ENCODE peak calls at places on chromosomes 1 and 21, in four cellular contexts. V is HepG2, B is GM12878, Z is H1. H is an unnamed sample.

GRCh38 chr1:54002544-54003248 is 15.3 kb downstream of the LDLRAD1 start:
- DNase-seq in V (no peak), B (no peak), Z (no peak), H (no peak)

GRCh38 chr1:47816325-47817071 is 180.7 kb downstream of the TRABD2B start:
- DNase-seq in V (no peak), B (no peak), Z (no peak), H (no peak)

GRCh38 chr1:234840843-234841242 is 230.9 kb upstream of the IRF2BP2 start:
- DNase-seq in V (no peak), B (no peak), Z (no peak), H (no peak)

GRCh38 chr1:156510709-156511108 is 10.1 kb upstream of the MEF2D start:
- DNase-seq in V (no peak), B (no peak), Z (no peak), H (no peak)

GRCh38 chr1:229001467-229001866 is 266.2 kb downstream of the RHOU start:
- DNase-seq in V (no peak), B (no peak), Z (no peak), H (no peak)

GRCh38 chr1:200525167-200526123 is 95.1 kb downstream of the KIF14 start:
- DNase-seq in V (no peak), B (no peak), Z (no peak), H (no peak)

GRCh38 chr21:39051561-39051949 is 131.7 kb downstream of the PSMG1 start:
- DNase-seq in V (no peak), B (no peak), Z (no peak), H (no peak)

GRCh38 chr1:20124451-20125057 is 5.2 kb upstream of the PLA2G2D start:
- DNase-seq in V (no peak), B (no peak), Z (no peak), H (no peak)

GRCh38 chr1:20255666-20256065 is 35.0 kb upstream of the VWA5B1 start:
- DNase-seq in V (no peak), B (no peak), Z (no peak), H (no peak)

GRCh38 chr1:39919545-39919944 is 17.8 kb upstream of the MYCL start:
- DNase-seq in V (peak; percentile 61), B (peak; percentile 35), Z (peak; percentile 60), H (peak; percentile 83)

GRCh38 chr1:16073490-16074104 is at the start of gene FAM131C:
- DNase-seq in V (no peak), B (no peak), Z (peak; percentile 75), H (no peak)

GRCh38 chr21:43645414-43645891 is 13.8 kb downstream of the HSF2BP start:
- DNase-seq in V (peak; percentile 58), B (no peak), Z (no peak), H (no peak)

GRCh38 chr1:6348511-6349191 is 44.9 kb downstream of the ACOT7 start:
- DNase-seq in V (no peak), B (no peak), Z (no peak), H (no peak)

DNA sequence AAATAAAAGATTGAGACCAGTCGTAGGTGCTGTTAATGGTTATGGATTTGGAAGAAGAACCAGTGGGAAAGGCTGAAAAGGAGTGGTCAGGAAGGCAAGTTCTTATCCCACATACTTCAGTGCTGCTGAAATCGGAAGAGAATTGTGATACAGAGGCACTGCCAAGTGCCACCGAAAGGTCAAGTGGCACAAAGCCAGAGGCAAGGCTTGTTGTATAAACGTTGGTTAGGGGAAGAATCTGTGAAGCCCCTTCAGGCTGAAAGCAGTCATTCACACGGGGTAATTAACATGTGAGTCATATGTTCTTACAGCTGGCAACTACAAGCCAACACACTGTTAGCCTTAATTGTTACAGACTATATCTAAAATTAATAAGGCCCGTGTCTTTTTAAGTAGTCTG is 48.8 kb downstream of the ZBTB40 start:
- DNase-seq in V (no peak), B (no peak), Z (no peak), H (no peak)
- TF ChIP-seq SUZ12 in V (no peak), B (no peak), Z (no peak), H (no peak)

GRCh38 chr1:86970938-86971337 is 56.5 kb downstream of the HS2ST1 start:
- DNase-seq in V (no peak), B (no peak), Z (no peak), H (no peak)

GRCh38 chr1:86971778-86972177 is 57.3 kb downstream of the HS2ST1 start:
- DNase-seq in V (no peak), B (no peak), Z (no peak), H (no peak)

GRCh38 chr1:86965012-86965826 is 50.8 kb downstream of the HS2ST1 start:
- DNase-seq in V (peak; percentile 46), B (no peak), Z (no peak), H (peak; percentile 8)

DNA sequence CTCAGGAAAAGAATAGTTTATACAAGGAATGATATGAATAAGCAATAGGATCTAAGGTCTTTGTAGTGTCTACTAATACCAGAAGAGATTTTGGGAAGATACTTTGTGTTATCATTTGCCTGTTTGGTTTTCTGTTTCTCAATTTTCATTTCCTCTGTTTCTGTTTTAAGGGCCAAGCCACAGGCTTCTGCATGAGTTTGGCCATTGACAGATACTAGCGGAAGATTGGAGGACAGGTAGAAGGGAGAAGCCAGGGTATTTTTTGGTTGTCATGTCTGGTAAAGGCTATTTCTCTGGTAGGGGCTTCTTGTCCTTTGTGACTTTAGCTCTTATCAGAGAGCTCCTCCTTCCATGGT is 51.4 kb downstream of the HS2ST1 start:
- DNase-seq in V (no peak), B (peak; percentile 17), Z (no peak), H (no peak)
- TF ChIP-seq YY1 in V (no peak), B (no peak), Z (no peak), H (no peak)

DNA sequence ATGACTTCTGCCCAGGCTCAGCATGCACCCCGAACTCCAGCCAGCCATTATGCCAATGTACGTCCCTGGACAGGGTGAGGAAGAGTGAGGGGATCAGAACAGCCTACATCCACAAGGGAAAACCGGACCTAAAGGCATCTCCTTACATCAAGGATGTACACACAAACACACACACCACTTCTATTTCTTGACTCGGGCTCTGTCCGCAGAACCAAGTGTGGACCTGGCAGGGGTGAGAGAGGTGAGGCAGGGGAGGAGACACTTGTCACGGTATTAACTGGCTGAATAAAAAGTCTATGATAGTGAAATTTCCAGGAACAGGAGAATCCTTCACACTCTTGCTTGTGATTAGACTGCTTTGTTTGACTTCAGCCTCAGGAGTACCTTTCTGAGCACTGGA is 2.3 kb downstream of the LMOD1 start:
- DNase-seq in V (no peak), B (no peak), Z (no peak), H (no peak)
- H3K9ac ChIP-seq in V (no peak overlapping the region), B (no peak overlapping the region), Z (no peak overlapping the region), H (no peak overlapping the region)

GRCh38 chr1:59866459-59866858 is 51.7 kb downstream of the HOOK1 start:
- DNase-seq in V (no peak), B (no peak), Z (no peak), H (no peak)
- TF ChIP-seq SUZ12 in V (no peak), B (no peak), Z (no peak), H (no peak)

DNA sequence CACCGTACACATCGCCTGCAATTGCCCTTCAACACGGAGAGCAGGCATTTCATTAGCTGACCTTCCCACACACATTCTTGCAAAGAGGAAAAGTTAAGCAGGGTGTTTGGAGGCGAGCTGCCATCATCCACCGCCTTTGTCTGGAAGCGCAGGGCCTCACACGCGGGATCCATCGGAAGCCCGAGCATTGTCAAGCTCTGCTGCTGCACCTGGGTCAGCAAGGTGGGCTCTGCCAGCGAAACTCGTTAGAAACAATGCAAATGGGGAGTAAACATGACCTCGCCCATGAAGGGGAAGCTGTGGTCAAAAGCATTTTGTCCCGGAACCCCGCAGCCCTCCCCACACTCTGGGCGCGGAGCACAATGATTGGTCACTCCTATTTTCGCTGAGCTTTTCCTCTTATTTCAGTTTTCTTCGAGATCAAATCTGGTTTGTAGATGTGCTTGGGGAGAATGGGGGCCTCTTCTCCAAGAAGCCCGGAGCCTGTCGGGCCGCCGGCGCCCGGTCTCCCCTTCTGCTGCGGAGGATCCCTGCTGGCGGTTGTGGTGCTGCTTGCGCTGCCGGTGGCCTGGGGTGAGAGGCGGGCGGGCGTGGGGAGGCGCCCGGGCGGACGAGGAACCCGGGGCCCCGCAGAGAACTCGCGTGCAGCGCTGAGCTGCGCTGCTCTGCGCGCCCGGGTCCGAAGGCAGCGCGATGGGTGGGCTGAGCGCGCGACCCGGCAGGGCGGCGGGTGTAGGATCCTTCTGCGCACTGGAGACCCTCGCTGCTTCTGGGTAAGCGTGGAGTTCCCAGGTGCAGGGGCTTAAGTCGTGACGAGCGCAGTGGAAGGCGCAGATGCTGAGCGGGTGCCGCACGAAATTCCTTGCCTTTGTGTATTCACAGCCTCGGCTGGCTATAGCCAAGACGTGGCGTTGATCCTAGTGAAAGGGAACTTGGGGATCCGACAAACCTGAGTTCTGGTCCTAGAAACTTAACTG is at the start of gene CR1:
- DNase-seq in V (no peak), B (no peak), Z (peak; percentile 68), H (no peak)
- TF ChIP-seq YY1 in V (no peak), B (no peak), Z (no peak), H (no peak)

DNA sequence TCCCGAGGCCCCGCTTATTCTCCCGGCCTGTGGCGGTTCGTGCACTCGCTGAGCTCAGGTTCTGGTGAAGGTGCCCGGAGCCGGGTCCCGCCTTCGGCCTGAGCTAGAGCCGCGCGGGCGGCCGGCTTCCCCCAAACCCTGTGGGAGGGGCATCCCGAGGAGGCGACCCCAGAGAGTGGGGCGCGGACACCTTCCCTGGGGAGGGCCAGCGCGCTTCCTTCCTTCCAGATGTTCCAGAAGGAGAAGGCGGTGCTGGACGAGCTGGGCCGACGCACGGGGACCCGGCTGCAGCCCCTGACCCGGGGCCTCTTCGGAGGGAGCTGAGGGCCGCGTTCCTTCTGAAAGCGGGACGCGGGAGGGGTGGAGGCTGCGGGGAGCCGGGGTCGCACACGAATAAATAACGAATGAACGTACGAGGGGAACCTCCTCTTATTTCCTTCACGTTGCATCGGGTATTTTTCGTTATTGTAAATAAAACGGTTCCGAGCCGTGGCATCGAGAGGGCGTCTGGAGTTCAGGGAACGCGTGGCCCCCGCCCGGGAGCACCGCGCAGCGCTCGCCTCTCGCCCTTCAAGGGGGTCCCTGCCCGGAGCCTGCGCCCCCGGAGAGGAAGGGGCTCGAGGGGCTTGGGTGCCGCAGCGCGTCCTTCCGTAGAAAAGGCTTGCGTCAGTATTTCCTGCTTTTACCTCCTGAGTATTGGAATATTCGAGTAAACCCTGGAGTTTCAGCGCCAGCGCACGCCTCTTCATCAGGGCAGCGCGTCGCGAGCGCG is 11.4 kb downstream of the YBEY start:
- DNase-seq in V (no peak), B (no peak), Z (peak; percentile 74), H (no peak)
- H3K9ac ChIP-seq in V (no peak overlapping the region), B (no peak overlapping the region), Z (peak overlapping the region; percentile 47), H (peak overlapping the region; percentile 22)

DNA sequence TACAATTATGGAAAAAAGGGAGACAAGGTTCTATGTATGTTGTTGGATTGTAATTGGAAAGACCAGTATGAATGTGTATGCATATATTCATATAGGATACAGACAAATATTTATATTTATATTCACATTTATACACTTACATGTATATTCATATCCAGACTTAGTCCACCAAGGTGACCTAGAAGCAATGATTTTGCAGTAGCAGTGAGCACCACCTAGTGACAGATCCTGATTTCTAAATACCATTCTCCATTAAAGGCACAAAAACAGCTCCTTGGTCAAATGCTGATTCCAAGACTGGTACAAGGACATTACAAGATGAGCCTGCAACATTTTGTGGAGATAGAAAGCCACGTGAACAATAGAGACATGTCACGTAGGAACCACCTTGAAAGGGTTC is 153.4 kb downstream of the SDCCAG8 start:
- DNase-seq in V (peak; percentile 2), B (no peak), Z (no peak), H (no peak)
- TF ChIP-seq SUZ12 in V (no peak), B (no peak), Z (no peak), H (no peak)